ENCODE peak calls at places on chromosomes 11 and 22, in six cellular contexts. One of them, this sample, is unnamed.

GRCh38 chr11:112520293-112520692 is 259.6 kb upstream of the PLET1 start:
- DNase-seq in endothelial cell of umbilical vein: no peak
- DNase-seq in choroid plexus epithelial cell: no peak
- DNase-seq in Caco-2: no peak
- DNase-seq in H9: no peak
- DNase-seq in neural progenitor cell: no peak
- DNase-seq in this sample: no peak

GRCh38 chr11:126415128-126415527 is 59.6 kb downstream of the ST3GAL4 start:
- DNase-seq in endothelial cell of umbilical vein: no peak
- DNase-seq in choroid plexus epithelial cell: no peak
- DNase-seq in Caco-2: no peak
- DNase-seq in H9: no peak
- DNase-seq in neural progenitor cell: no peak
- DNase-seq in this sample: no peak

GRCh38 chr22:45490836-45491235 is 11.8 kb upstream of the FBLN1 start:
- DNase-seq in endothelial cell of umbilical vein: no peak
- DNase-seq in choroid plexus epithelial cell: no peak
- DNase-seq in Caco-2: no peak
- DNase-seq in H9: no peak
- DNase-seq in neural progenitor cell: no peak
- DNase-seq in this sample: no peak

GRCh38 chr11:60855726-60856633 is at the start of gene PTGDR2:
- DNase-seq in endothelial cell of umbilical vein: no peak
- DNase-seq in choroid plexus epithelial cell: no peak
- DNase-seq in Caco-2: no peak
- DNase-seq in H9: no peak
- DNase-seq in neural progenitor cell: no peak
- DNase-seq in this sample: no peak

GRCh38 chr22:48821346-48822186 is 1006.1 kb downstream of the BRD1 start:
- DNase-seq in endothelial cell of umbilical vein: no peak
- DNase-seq in choroid plexus epithelial cell: no peak
- DNase-seq in Caco-2: peak
- DNase-seq in H9: no peak
- DNase-seq in neural progenitor cell: no peak
- DNase-seq in this sample: no peak

GRCh38 chr11:11380340-11380739 is 27.3 kb upstream of the CSNK2A3 start:
- DNase-seq in endothelial cell of umbilical vein: no peak
- DNase-seq in choroid plexus epithelial cell: no peak
- DNase-seq in Caco-2: no peak
- DNase-seq in H9: no peak
- DNase-seq in neural progenitor cell: no peak
- DNase-seq in this sample: no peak

GRCh38 chr11:118338637-118339061 is 3.9 kb downstream of the CD3D start:
- DNase-seq in endothelial cell of umbilical vein: no peak
- DNase-seq in choroid plexus epithelial cell: peak
- DNase-seq in Caco-2: peak
- DNase-seq in H9: no peak
- DNase-seq in neural progenitor cell: no peak
- DNase-seq in this sample: peak

GRCh38 chr11:60193687-60194433 is 11.0 kb upstream of the MS4A6A start:
- DNase-seq in endothelial cell of umbilical vein: peak
- DNase-seq in choroid plexus epithelial cell: peak
- DNase-seq in Caco-2: peak
- DNase-seq in H9: peak
- DNase-seq in neural progenitor cell: peak
- DNase-seq in this sample: peak

GRCh38 chr11:117950999-117951961 is 22.1 kb upstream of the TMPRSS13 start:
- DNase-seq in endothelial cell of umbilical vein: no peak
- DNase-seq in choroid plexus epithelial cell: no peak
- DNase-seq in Caco-2: no peak
- DNase-seq in H9: no peak
- DNase-seq in neural progenitor cell: no peak
- DNase-seq in this sample: peak

GRCh38 chr11:95698939-95699562 is 90.5 kb downstream of the FAM76B start:
- DNase-seq in endothelial cell of umbilical vein: no peak
- DNase-seq in choroid plexus epithelial cell: peak
- DNase-seq in Caco-2: no peak
- DNase-seq in H9: no peak
- DNase-seq in neural progenitor cell: no peak
- DNase-seq in this sample: no peak

GRCh38 chr11:78189851-78190250 is 1.1 kb downstream of the USP35 start:
- DNase-seq in endothelial cell of umbilical vein: no peak
- DNase-seq in choroid plexus epithelial cell: no peak
- DNase-seq in Caco-2: peak
- DNase-seq in H9: no peak
- DNase-seq in neural progenitor cell: no peak
- DNase-seq in this sample: no peak

GRCh38 chr11:27471067-27471587 is 1.5 kb downstream of the LGR4 start:
- DNase-seq in endothelial cell of umbilical vein: no peak
- DNase-seq in choroid plexus epithelial cell: peak
- DNase-seq in Caco-2: no peak
- DNase-seq in H9: no peak
- DNase-seq in neural progenitor cell: peak
- DNase-seq in this sample: no peak

GRCh38 chr11:565921-566509 is 5.2 kb downstream of the RASSF7 start:
- DNase-seq in endothelial cell of umbilical vein: no peak
- DNase-seq in choroid plexus epithelial cell: no peak
- DNase-seq in Caco-2: peak
- DNase-seq in H9: peak
- DNase-seq in neural progenitor cell: no peak
- DNase-seq in this sample: no peak
- TF ChIP-seq CTCF in endothelial cell of umbilical vein: no peak
- TF ChIP-seq CTCF in choroid plexus epithelial cell: no peak
- TF ChIP-seq CTCF in Caco-2: peak
- TF ChIP-seq CTCF in H9: no peak
- TF ChIP-seq CTCF in neural progenitor cell: no peak
- TF ChIP-seq CTCF in this sample: no peak

GRCh38 chr11:68911731-68912130 is 8.0 kb downstream of the IGHMBP2 start:
- DNase-seq in endothelial cell of umbilical vein: no peak
- DNase-seq in choroid plexus epithelial cell: no peak
- DNase-seq in Caco-2: no peak
- DNase-seq in H9: no peak
- DNase-seq in neural progenitor cell: no peak
- DNase-seq in this sample: peak

GRCh38 chr11:68916439-68916838 is 12.7 kb downstream of the IGHMBP2 start:
- DNase-seq in endothelial cell of umbilical vein: no peak
- DNase-seq in choroid plexus epithelial cell: no peak
- DNase-seq in Caco-2: no peak
- DNase-seq in H9: no peak
- DNase-seq in neural progenitor cell: no peak
- DNase-seq in this sample: no peak

GRCh38 chr11:68912254-68912653 is 8.6 kb downstream of the IGHMBP2 start:
- DNase-seq in endothelial cell of umbilical vein: no peak
- DNase-seq in choroid plexus epithelial cell: no peak
- DNase-seq in Caco-2: no peak
- DNase-seq in H9: no peak
- DNase-seq in neural progenitor cell: no peak
- DNase-seq in this sample: no peak

GRCh38 chr11:68913188-68913587 is 9.5 kb downstream of the IGHMBP2 start:
- DNase-seq in endothelial cell of umbilical vein: no peak
- DNase-seq in choroid plexus epithelial cell: no peak
- DNase-seq in Caco-2: no peak
- DNase-seq in H9: no peak
- DNase-seq in neural progenitor cell: no peak
- DNase-seq in this sample: peak

GRCh38 chr11:68914761-68915160 is 11.1 kb downstream of the IGHMBP2 start:
- DNase-seq in endothelial cell of umbilical vein: no peak
- DNase-seq in choroid plexus epithelial cell: no peak
- DNase-seq in Caco-2: no peak
- DNase-seq in H9: no peak
- DNase-seq in neural progenitor cell: no peak
- DNase-seq in this sample: no peak
- TF ChIP-seq CTCF in endothelial cell of umbilical vein: no peak
- TF ChIP-seq CTCF in choroid plexus epithelial cell: no peak
- TF ChIP-seq CTCF in Caco-2: no peak
- TF ChIP-seq CTCF in H9: no peak
- TF ChIP-seq CTCF in neural progenitor cell: no peak
- TF ChIP-seq CTCF in this sample: no peak

GRCh38 chr11:1457326-1457680 is 29.3 kb downstream of the MOB2 start:
- DNase-seq in endothelial cell of umbilical vein: no peak
- DNase-seq in choroid plexus epithelial cell: no peak
- DNase-seq in Caco-2: no peak
- DNase-seq in H9: no peak
- DNase-seq in neural progenitor cell: no peak
- DNase-seq in this sample: no peak

GRCh38 chr11:1459219-1459575 is 27.4 kb downstream of the MOB2 start:
- DNase-seq in endothelial cell of umbilical vein: no peak
- DNase-seq in choroid plexus epithelial cell: no peak
- DNase-seq in Caco-2: no peak
- DNase-seq in H9: no peak
- DNase-seq in neural progenitor cell: no peak
- DNase-seq in this sample: no peak

GRCh38 chr11:1457856-1458255 is 28.7 kb downstream of the MOB2 start:
- DNase-seq in endothelial cell of umbilical vein: no peak
- DNase-seq in choroid plexus epithelial cell: no peak
- DNase-seq in Caco-2: no peak
- DNase-seq in H9: no peak
- DNase-seq in neural progenitor cell: no peak
- DNase-seq in this sample: no peak

GRCh38 chr11:1459739-1460395 is 26.7 kb downstream of the MOB2 start:
- DNase-seq in endothelial cell of umbilical vein: no peak
- DNase-seq in choroid plexus epithelial cell: no peak
- DNase-seq in Caco-2: no peak
- DNase-seq in H9: no peak
- DNase-seq in neural progenitor cell: no peak
- DNase-seq in this sample: no peak

DNA sequence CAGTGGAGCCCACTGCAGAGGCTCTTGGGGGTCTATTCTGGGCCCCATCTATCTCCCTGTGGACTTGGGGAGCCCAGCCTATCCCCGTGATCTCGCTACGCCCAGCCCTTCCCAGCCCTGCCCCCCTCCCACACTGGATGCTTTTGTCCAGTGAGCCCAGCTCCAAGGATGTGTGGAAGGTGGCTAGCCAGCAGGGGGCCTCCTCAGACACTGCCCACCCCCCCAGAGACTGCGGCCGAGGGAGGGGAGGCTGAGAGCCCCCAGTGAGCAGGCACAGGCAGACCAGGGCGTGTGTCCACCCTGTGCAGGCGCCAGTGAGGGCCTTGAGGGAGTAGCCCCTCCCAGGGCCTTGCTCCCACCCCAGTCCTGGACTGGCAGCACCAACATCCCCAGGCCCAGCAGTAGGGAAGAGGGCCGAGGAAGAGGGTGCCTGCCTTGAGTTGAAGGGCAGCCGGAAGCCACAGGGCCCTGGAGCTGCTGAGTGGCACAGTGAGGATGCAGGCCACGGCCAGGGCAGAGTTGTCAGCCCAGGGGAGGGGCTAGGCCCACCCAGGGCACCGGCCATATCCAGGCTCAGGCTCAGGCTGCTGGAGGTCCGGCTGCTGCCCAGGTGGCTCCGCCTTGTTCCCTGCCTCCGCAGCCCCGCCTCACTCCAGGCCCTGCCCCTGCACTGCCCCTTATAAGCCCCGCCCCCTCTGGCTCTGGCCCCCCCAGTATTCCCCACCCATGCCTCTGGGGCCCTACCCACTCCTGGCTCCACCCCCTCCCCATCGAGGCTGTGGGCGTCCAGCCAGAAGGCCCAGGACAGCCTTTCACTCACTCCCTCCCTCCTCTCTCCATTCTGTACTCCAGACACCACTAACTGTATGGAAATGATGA is 28.0 kb downstream of the MOB2 start:
- DNase-seq in endothelial cell of umbilical vein: no peak
- DNase-seq in choroid plexus epithelial cell: peak
- DNase-seq in Caco-2: peak
- DNase-seq in H9: peak
- DNase-seq in neural progenitor cell: peak
- DNase-seq in this sample: no peak
- TF ChIP-seq CTCF in endothelial cell of umbilical vein: peak
- TF ChIP-seq CTCF in choroid plexus epithelial cell: peak
- TF ChIP-seq CTCF in Caco-2: peak
- TF ChIP-seq CTCF in H9: peak
- TF ChIP-seq CTCF in neural progenitor cell: peak
- TF ChIP-seq CTCF in this sample: peak

GRCh38 chr11:119641991-119642745 is 86.8 kb downstream of the NECTIN1 start:
- DNase-seq in endothelial cell of umbilical vein: peak
- DNase-seq in choroid plexus epithelial cell: peak
- DNase-seq in Caco-2: no peak
- DNase-seq in H9: no peak
- DNase-seq in neural progenitor cell: peak
- DNase-seq in this sample: peak
- TF ChIP-seq CTCF in endothelial cell of umbilical vein: peak
- TF ChIP-seq CTCF in choroid plexus epithelial cell: peak
- TF ChIP-seq CTCF in Caco-2: peak
- TF ChIP-seq CTCF in H9: peak
- TF ChIP-seq CTCF in neural progenitor cell: peak
- TF ChIP-seq CTCF in this sample: peak

This sample was measured in GM13976.